ENCODE peak calls at places on chromosomes 6 and 20, in nine cellular contexts. Y is heart right ventricle, B is psoas muscle, L is epithelial cell of prostate, X is PC-3, O is prostate gland, D is uterus, K is left ventricle myocardium inferior, H is ovary. C is an unnamed sample.

GRCh38 chr6:26031151-26031594 is 56.1 kb upstream of the HFE start:
- DNase-seq in Y (no peak), B (no peak), L (no peak), X (peak), O (no peak), D (no peak), K (no peak), H (no peak), C (no peak)

GRCh38 chr20:58481541-58482021 is 33.6 kb downstream of the APCDD1L start:
- DNase-seq in Y (peak), B (peak), L (no peak), X (peak), O (no peak), D (no peak), K (no peak), H (no peak), C (peak)

GRCh38 chr20:8901237-8902025 is 167.5 kb upstream of the PLCB4 start:
- DNase-seq in Y (peak), B (peak), L (no peak), X (no peak), O (no peak), D (peak), K (peak), H (peak), C (no peak)

GRCh38 chr6:71211799-71212198 is 76.8 kb upstream of the OGFRL1 start:
- DNase-seq in Y (no peak), B (no peak), L (no peak), X (no peak), O (no peak), D (no peak), K (no peak), H (no peak), C (no peak)

GRCh38 chr20:51695574-51696303 is 72.5 kb downstream of the ATP9A start:
- DNase-seq in Y (no peak), B (no peak), L (peak), X (peak), O (peak), D (no peak), K (no peak), H (no peak), C (peak)

GRCh38 chr6:11615214-11615602 is 77.7 kb downstream of the TMEM170B start:
- DNase-seq in Y (no peak), B (no peak), L (no peak), X (peak), O (no peak), D (no peak), K (no peak), H (no peak), C (no peak)

GRCh38 chr6:155779421-155779820 is 323.8 kb upstream of the NOX3 start:
- DNase-seq in Y (no peak), B (no peak), L (no peak), X (no peak), O (no peak), D (no peak), K (no peak), H (no peak), C (no peak)

GRCh38 chr20:52754366-52754765 is 217.8 kb upstream of the TSHZ2 start:
- DNase-seq in Y (no peak), B (no peak), L (no peak), X (no peak), O (no peak), D (no peak), K (no peak), H (no peak), C (no peak)

GRCh38 chr6:137756788-137757187 is 110.3 kb upstream of the TNFAIP3 start:
- DNase-seq in Y (no peak), B (no peak), L (no peak), X (no peak), O (no peak), D (no peak), K (no peak), H (no peak), C (no peak)

GRCh38 chr20:326645-327031 is 1.3 kb downstream of the SOX12 start:
- DNase-seq in Y (no peak), B (peak), L (no peak), X (peak), O (peak), D (no peak), K (peak), H (no peak), C (no peak)

GRCh38 chr20:44805991-44806729 is 4.2 kb downstream of the RIMS4 start:
- DNase-seq in Y (no peak), B (peak), L (no peak), X (no peak), O (no peak), D (peak), K (no peak), H (peak), C (peak)

GRCh38 chr6:69138893-69139494 is 503.9 kb downstream of the ADGRB3 start:
- DNase-seq in Y (peak), B (no peak), L (peak), X (no peak), O (no peak), D (no peak), K (peak), H (no peak), C (peak)

GRCh38 chr6:16974387-16974673 is 127.5 kb upstream of the STMND1 start:
- DNase-seq in Y (no peak), B (no peak), L (no peak), X (no peak), O (no peak), D (no peak), K (no peak), H (no peak), C (no peak)

GRCh38 chr6:140393665-140394064 is 1019.2 kb upstream of the CITED2 start:
- DNase-seq in Y (no peak), B (no peak), L (no peak), X (no peak), O (no peak), D (no peak), K (no peak), H (no peak), C (no peak)

GRCh38 chr6:33613146-33613793 is 7.9 kb upstream of the ITPR3 start:
- DNase-seq in Y (no peak), B (no peak), L (no peak), X (no peak), O (no peak), D (no peak), K (no peak), H (no peak), C (no peak)

GRCh38 chr20:6606651-6607050 is 160.8 kb upstream of the BMP2 start:
- DNase-seq in Y (no peak), B (no peak), L (no peak), X (no peak), O (no peak), D (no peak), K (no peak), H (no peak), C (no peak)

GRCh38 chr6:4412488-4412887 is 277.1 kb upstream of the ECI2 start:
- DNase-seq in Y (no peak), B (no peak), L (no peak), X (no peak), O (no peak), D (no peak), K (no peak), H (no peak), C (no peak)

GRCh38 chr6:89978749-89979145 is 84.5 kb downstream of the GJA10 start:
- DNase-seq in Y (no peak), B (no peak), L (no peak), X (no peak), O (no peak), D (no peak), K (no peak), H (no peak), C (no peak)

GRCh38 chr20:35200255-35200654 is 26.2 kb upstream of the MMP24 start:
- DNase-seq in Y (no peak), B (no peak), L (peak), X (peak), O (no peak), D (no peak), K (no peak), H (no peak), C (peak)

GRCh38 chr6:4103929-4104328 is 25.0 kb upstream of the FAM217A start:
- DNase-seq in Y (no peak), B (no peak), L (peak), X (peak), O (peak), D (no peak), K (no peak), H (no peak), C (peak)

GRCh38 chr6:152308306-152308705 is 328.9 kb downstream of the SYNE1 start:
- DNase-seq in Y (no peak), B (no peak), L (no peak), X (no peak), O (no peak), D (no peak), K (no peak), H (no peak), C (no peak)

DNA sequence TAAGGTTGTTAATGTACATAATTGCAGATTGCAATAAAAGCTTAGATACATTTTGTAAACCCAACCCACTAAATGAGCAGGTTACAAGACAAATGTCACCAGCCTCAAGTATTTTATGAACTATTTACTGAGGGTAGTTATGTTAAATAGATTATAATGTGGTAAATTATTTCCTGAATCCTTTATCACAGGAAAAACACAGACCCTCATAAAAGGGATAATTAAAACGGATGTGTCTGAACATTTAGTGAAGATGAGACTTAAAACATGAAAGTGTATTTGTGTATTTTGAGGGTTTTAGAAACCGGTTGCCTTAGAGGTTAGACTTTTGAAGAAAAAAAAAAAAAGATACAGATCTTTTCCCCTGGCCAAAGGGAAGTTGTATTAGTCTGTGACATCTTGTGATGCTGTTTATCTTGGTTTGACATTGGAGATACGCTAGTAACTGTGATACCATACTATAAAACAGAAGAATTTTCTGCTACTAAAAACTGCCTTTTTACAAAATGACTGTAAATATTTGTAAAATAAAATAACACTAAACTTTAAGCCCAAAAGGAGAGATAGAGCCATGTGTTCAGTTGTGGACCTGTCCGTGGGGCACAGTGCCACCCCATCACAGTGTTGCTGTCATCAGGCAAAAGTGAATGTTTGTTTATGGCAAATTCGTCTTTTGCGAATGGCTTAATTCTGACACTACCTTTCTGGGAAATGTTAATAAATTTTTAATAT is 9.7 kb downstream of the DYNLT1 start:
- DNase-seq in Y (no peak), B (no peak), L (no peak), X (no peak), O (no peak), D (no peak), K (no peak), H (no peak), C (no peak)
- H3K27ac ChIP-seq in Y (no peak), B (peak), L (no peak), X (no peak), O (no peak), D (peak), K (no peak), H (no peak), C (no peak)

GRCh38 chr6:158328446-158328845 is 16.2 kb downstream of the TULP4 start:
- DNase-seq in Y (no peak), B (no peak), L (no peak), X (no peak), O (no peak), D (no peak), K (no peak), H (no peak), C (no peak)

GRCh38 chr6:158330016-158330415 is 17.8 kb downstream of the TULP4 start:
- DNase-seq in Y (no peak), B (no peak), L (no peak), X (no peak), O (no peak), D (no peak), K (no peak), H (no peak), C (no peak)

GRCh38 chr6:158328952-158329351 is 16.7 kb downstream of the TULP4 start:
- DNase-seq in Y (no peak), B (no peak), L (no peak), X (no peak), O (no peak), D (no peak), K (no peak), H (no peak), C (no peak)

GRCh38 chr6:158327216-158327615 is 15.0 kb downstream of the TULP4 start:
- DNase-seq in Y (no peak), B (no peak), L (no peak), X (no peak), O (no peak), D (no peak), K (no peak), H (no peak), C (no peak)

GRCh38 chr6:158329531-158329930 is 17.3 kb downstream of the TULP4 start:
- DNase-seq in Y (no peak), B (no peak), L (no peak), X (no peak), O (no peak), D (no peak), K (no peak), H (no peak), C (no peak)
- H3K27ac ChIP-seq in Y (no peak), B (no peak), L (no peak), X (no peak), O (no peak), D (no peak), K (no peak), H (no peak), C (no peak)

GRCh38 chr6:145227593-145227992 is 507.7 kb downstream of the EPM2A start:
- DNase-seq in Y (no peak), B (no peak), L (no peak), X (no peak), O (no peak), D (no peak), K (no peak), H (no peak), C (no peak)

GRCh38 chr6:145225500-145225899 is 509.8 kb downstream of the EPM2A start:
- DNase-seq in Y (no peak), B (no peak), L (no peak), X (no peak), O (no peak), D (no peak), K (no peak), H (no peak), C (no peak)

GRCh38 chr6:145228962-145229582 is 506.2 kb downstream of the EPM2A start:
- DNase-seq in Y (no peak), B (no peak), L (no peak), X (no peak), O (no peak), D (no peak), K (no peak), H (no peak), C (no peak)

GRCh38 chr6:145224450-145224849 is 510.9 kb downstream of the EPM2A start:
- DNase-seq in Y (no peak), B (no peak), L (no peak), X (no peak), O (no peak), D (no peak), K (no peak), H (no peak), C (no peak)
- H3K27ac ChIP-seq in Y (no peak), B (no peak), L (no peak), X (no peak), O (no peak), D (no peak), K (no peak), H (no peak), C (no peak)

DNA sequence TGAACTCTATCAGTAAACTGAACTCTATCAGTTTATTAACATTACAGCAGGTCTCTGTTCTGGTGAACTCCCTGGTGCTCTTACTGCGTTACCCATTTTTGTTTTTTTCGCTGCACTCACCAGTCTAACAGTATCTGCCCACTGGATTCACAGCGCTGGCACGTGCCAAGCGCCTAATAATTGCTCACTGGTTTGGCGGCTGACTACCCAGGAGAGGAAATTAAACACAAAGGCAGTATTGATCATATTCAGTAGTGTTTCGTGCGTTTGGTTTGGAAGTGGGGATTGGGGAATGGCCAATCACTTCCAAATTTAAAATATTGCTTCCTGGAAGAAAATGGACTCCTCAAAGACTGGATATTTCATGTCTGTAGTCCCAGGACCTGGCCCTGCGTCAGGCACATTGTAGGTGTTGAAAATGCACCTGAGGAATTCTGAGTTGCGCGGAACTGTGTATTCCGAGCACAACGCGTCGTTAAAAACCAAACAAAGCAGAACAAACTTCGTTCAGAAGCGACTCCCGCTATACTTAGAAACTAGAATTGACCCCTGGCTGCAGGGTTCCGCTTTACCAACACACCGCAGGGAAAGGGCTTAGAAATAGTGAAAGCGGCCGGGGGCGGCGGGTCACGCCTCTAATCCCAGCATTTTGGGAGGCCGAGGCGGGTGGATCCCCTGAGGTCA is 1.1 kb upstream of the RPS12 start:
- DNase-seq in Y (peak), B (peak), L (no peak), X (peak), O (peak), D (peak), K (peak), H (peak), C (no peak)
- H3K27ac ChIP-seq in Y (peak), B (peak), L (peak), X (peak), O (peak), D (peak), K (peak), H (peak), C (peak)

DNA sequence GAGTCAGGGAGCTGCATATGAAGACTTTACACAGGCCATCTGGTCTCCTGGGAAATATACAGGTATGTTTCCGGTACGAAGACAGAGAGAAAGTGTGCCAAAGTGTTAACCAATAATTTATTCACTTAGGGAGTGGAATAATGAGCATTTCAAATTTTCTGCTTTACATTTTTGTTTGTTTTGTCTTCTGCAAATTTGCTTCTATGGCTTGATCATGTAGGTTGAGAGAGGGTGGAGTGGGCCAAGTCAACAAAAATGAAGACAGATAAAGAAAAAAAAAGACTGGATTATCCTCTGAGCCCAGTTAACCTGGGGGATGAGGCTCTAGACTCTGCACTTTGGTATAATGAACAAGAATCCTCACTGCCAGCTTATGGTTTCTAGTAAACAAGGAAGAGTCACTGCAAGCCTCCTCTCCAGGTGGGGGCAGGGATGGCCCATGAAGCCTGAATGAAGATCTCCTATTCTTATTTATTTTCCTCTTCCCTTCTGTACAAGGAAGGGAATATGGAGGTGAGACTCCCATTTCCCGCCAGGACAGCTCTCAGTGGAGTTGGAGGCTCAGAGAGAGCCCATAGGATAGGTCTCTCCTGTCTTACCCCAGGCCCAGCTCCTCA is 37.7 kb downstream of the KCNK17 start:
- DNase-seq in Y (no peak), B (no peak), L (no peak), X (no peak), O (no peak), D (no peak), K (no peak), H (no peak), C (no peak)
- H3K27ac ChIP-seq in Y (no peak), B (no peak), L (no peak), X (no peak), O (no peak), D (no peak), K (no peak), H (no peak), C (no peak)

C was measured in RWPE1.